ENCODE peak calls at places on chromosomes 3 and 15, in four cellular contexts. One of them, this sample, is unnamed.
A peak's percentile ranks its signal among the peaks of the same experiment; 100 is the strongest.

GRCh38 chr15:77603616-77604406 is 28.9 kb downstream of the LINGO1 start:
- DNase-seq in psoas muscle: no peak
- DNase-seq in tibial nerve: no peak
- DNase-seq in HFF-Myc: no peak
- DNase-seq in this sample: no peak

GRCh38 chr15:78811124-78811824 is at the start of gene ADAMTS7:
- DNase-seq in psoas muscle: peak; percentile 83
- DNase-seq in tibial nerve: peak; percentile 54
- DNase-seq in HFF-Myc: peak; percentile 10
- DNase-seq in this sample: peak; percentile 79

GRCh38 chr15:39582977-39583585 is 2.2 kb downstream of the THBS1 start:
- DNase-seq in psoas muscle: no peak
- DNase-seq in tibial nerve: no peak
- DNase-seq in HFF-Myc: peak; percentile 5
- DNase-seq in this sample: no peak

GRCh38 chr3:125960456-125961288 is 8.3 kb upstream of the ROPN1B start:
- DNase-seq in psoas muscle: no peak
- DNase-seq in tibial nerve: no peak
- DNase-seq in HFF-Myc: no peak
- DNase-seq in this sample: no peak

GRCh38 chr3:5197470-5198312 is 10.2 kb downstream of the EDEM1 start:
- DNase-seq in psoas muscle: no peak
- DNase-seq in tibial nerve: no peak
- DNase-seq in HFF-Myc: no peak
- DNase-seq in this sample: no peak

GRCh38 chr3:184316792-184317191 is 2.4 kb downstream of the EIF4G1 start:
- DNase-seq in psoas muscle: no peak
- DNase-seq in tibial nerve: no peak
- DNase-seq in HFF-Myc: no peak
- DNase-seq in this sample: no peak

GRCh38 chr3:20320489-20320888 is 134.5 kb upstream of the SGO1 start:
- DNase-seq in psoas muscle: no peak
- DNase-seq in tibial nerve: no peak
- DNase-seq in HFF-Myc: no peak
- DNase-seq in this sample: no peak

GRCh38 chr3:65596511-65597224 is 442.1 kb downstream of the MAGI1 start:
- DNase-seq in psoas muscle: no peak
- DNase-seq in tibial nerve: no peak
- DNase-seq in HFF-Myc: no peak
- DNase-seq in this sample: no peak

GRCh38 chr15:64134322-64134829 is 17.2 kb upstream of the SNX22 start:
- DNase-seq in psoas muscle: no peak
- DNase-seq in tibial nerve: no peak
- DNase-seq in HFF-Myc: no peak
- DNase-seq in this sample: no peak

GRCh38 chr15:52481915-52482314 is 46.8 kb downstream of the MYO5A start:
- DNase-seq in psoas muscle: no peak
- DNase-seq in tibial nerve: no peak
- DNase-seq in HFF-Myc: peak; percentile 69
- DNase-seq in this sample: no peak

GRCh38 chr15:100759698-100760356 is 119.8 kb upstream of the ALDH1A3 start:
- DNase-seq in psoas muscle: no peak
- DNase-seq in tibial nerve: no peak
- DNase-seq in HFF-Myc: peak; percentile 67
- DNase-seq in this sample: no peak

GRCh38 chr15:69881760-69882159 is 216.0 kb downstream of the TLE3 start:
- DNase-seq in psoas muscle: no peak
- DNase-seq in tibial nerve: no peak
- DNase-seq in HFF-Myc: no peak
- DNase-seq in this sample: no peak

GRCh38 chr3:172701056-172701455 is 9.8 kb downstream of the NCEH1 start:
- DNase-seq in psoas muscle: no peak
- DNase-seq in tibial nerve: no peak
- DNase-seq in HFF-Myc: no peak
- DNase-seq in this sample: no peak

GRCh38 chr15:67937153-67937761 is 97.4 kb upstream of the RNU6-1 start:
- DNase-seq in psoas muscle: no peak
- DNase-seq in tibial nerve: no peak
- DNase-seq in HFF-Myc: no peak
- DNase-seq in this sample: no peak

GRCh38 chr3:107928084-107928445 is 162.8 kb downstream of the CD47 start:
- DNase-seq in psoas muscle: no peak
- DNase-seq in tibial nerve: no peak
- DNase-seq in HFF-Myc: no peak
- DNase-seq in this sample: no peak

GRCh38 chr15:51135276-51135675 is 40.6 kb upstream of the TNFAIP8L3 start:
- DNase-seq in psoas muscle: no peak
- DNase-seq in tibial nerve: no peak
- DNase-seq in HFF-Myc: no peak
- DNase-seq in this sample: no peak

GRCh38 chr3:48952510-48953118 is 34.0 kb downstream of the ARIH2 start:
- DNase-seq in psoas muscle: no peak
- DNase-seq in tibial nerve: no peak
- DNase-seq in HFF-Myc: no peak
- DNase-seq in this sample: no peak
- TF ChIP-seq CTCF in psoas muscle: peak; percentile 42
- TF ChIP-seq CTCF in tibial nerve: no peak
- TF ChIP-seq CTCF in HFF-Myc: peak; percentile 25
- TF ChIP-seq CTCF in this sample: peak; percentile 33

DNA sequence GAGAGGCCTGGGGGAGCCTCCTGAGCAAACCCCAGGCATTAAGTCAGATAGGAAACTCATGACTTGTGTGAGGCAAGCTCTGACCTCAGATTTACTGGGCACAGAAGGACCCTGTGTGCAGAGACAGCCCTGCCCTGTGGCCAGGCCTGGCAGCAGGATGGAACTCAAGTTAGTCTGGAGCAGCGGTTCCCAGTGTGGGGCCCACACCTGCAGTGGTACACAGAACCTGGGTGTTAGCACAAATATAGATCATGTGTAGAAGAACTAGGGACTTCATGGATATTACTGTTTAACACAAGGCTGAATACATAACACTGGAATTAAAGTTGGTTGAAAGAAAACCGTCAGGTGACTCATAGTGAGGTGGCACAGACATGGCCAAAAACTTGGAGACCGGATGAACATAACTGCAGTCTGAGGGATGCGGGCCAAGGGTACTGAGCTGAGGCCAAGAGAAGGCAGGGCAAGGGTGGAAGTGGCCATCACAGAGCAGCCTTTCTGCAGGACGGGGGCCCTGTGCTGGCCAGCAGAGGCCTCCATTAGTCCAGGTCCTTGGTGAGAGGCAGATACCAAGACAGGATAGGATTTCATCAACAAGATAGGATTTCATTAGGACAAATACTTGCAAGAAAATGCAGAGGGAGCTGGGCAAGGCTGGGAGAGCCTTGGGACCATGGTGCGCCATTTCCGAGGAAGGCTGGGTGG is 40.9 kb downstream of the IRAK2 start:
- DNase-seq in psoas muscle: peak; percentile 76
- DNase-seq in tibial nerve: no peak
- DNase-seq in HFF-Myc: peak; percentile 74
- DNase-seq in this sample: no peak
- TF ChIP-seq CTCF in psoas muscle: no peak
- TF ChIP-seq CTCF in tibial nerve: no peak
- TF ChIP-seq CTCF in HFF-Myc: no peak
- TF ChIP-seq CTCF in this sample: no peak

GRCh38 chr15:73696641-73697001 is 12.4 kb downstream of the CD276 start:
- DNase-seq in psoas muscle: no peak
- DNase-seq in tibial nerve: no peak
- DNase-seq in HFF-Myc: no peak
- DNase-seq in this sample: no peak
- TF ChIP-seq CTCF in psoas muscle: no peak
- TF ChIP-seq CTCF in tibial nerve: no peak
- TF ChIP-seq CTCF in HFF-Myc: no peak
- TF ChIP-seq CTCF in this sample: no peak

DNA sequence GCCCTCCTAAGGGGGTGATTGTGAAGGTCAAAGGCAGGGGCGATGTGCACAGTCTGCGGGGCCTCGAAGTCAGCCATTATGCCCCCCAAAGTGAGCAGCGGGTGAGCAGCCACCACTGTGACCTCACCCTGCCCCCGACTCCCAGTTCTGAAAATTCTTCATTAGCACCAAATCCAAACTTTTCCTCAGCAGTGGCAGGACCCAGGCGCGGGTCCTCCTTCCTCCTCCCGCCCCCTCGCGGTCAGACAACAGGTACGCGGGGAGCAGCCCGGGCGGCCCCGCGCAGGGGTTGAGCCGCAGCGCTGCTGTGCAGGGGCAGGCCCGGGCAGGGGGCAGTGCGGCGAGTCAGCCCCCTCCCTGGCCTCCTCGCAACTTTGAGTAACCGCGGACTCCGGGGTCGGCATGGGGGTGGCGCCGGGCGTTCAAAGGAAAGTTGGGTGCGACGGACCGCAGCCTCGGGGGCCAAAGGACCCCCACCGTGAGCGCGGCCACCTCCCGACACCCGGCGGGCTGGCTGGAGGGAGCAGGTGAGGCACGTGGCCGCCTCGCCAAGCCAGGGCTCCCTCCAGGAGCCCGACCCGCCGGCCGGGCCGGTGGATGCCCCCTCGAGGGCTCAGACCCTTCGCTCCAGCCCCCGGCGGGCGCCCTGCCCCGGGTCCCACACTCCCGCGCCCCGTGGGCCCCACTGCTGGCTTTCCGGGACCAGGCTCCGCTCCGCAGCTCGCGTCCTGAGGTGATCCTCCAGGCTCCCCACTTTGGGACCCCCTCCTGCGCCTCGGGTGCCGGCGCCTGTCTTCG is 49.4 kb upstream of the CCDC174 start:
- DNase-seq in psoas muscle: no peak
- DNase-seq in tibial nerve: no peak
- DNase-seq in HFF-Myc: no peak
- DNase-seq in this sample: peak; percentile 41
- TF ChIP-seq CTCF in psoas muscle: no peak
- TF ChIP-seq CTCF in tibial nerve: no peak
- TF ChIP-seq CTCF in HFF-Myc: peak; percentile 35
- TF ChIP-seq CTCF in this sample: peak; percentile 20

DNA sequence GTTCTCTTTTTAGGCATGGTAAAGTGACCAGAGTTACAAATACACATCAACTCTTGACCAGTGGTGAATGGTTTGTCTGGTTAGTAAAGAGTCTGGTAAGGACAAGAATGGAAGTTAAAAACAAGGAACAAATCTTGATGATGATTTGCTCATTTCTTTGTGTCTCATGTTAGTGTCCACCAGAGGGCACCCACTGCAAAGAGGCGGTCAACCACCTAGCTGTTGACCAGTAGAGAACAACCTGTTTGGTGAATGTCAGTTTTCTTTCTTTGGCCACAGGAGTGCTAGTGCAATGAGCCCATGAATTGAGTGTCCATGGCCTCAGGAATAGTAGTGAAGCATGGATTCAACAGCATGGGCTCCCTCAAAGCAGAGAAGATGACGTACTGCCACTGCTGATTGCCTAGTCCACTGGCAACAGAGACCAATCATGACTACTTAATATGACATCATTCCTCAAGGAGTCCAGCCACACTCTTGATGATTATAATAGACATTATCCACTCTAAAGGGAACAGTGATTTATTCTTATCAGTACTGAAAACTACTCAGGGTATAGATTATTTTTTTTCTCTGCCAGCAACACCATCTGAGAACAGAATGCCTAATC is 10.7 kb upstream of the CNTN6 start:
- DNase-seq in psoas muscle: no peak
- DNase-seq in tibial nerve: no peak
- DNase-seq in HFF-Myc: no peak
- DNase-seq in this sample: no peak
- TF ChIP-seq CTCF in psoas muscle: peak; percentile 28
- TF ChIP-seq CTCF in tibial nerve: peak; percentile 58
- TF ChIP-seq CTCF in HFF-Myc: no peak
- TF ChIP-seq CTCF in this sample: peak; percentile 46

GRCh38 chr3:28345690-28346089 is 2.8 kb upstream of the ZCWPW2 start:
- DNase-seq in psoas muscle: no peak
- DNase-seq in tibial nerve: no peak
- DNase-seq in HFF-Myc: no peak
- DNase-seq in this sample: no peak

GRCh38 chr3:28348637-28349396 is at the start of the genes AZI2 and ZCWPW2:
- DNase-seq in psoas muscle: peak; percentile 97
- DNase-seq in tibial nerve: peak; percentile 92
- DNase-seq in HFF-Myc: peak; percentile 82
- DNase-seq in this sample: peak; percentile 17

GRCh38 chr3:28347374-28348285 is 891 bp upstream of the ZCWPW2 start:
- DNase-seq in psoas muscle: no peak
- DNase-seq in tibial nerve: no peak
- DNase-seq in HFF-Myc: no peak
- DNase-seq in this sample: no peak

GRCh38 chr3:28348286-28348636 is 260 bp upstream of the ZCWPW2 start:
- DNase-seq in psoas muscle: peak; percentile 95
- DNase-seq in tibial nerve: no peak
- DNase-seq in HFF-Myc: no peak
- DNase-seq in this sample: no peak

GRCh38 chr3:28349397-28350000 is 875 bp upstream of the AZI2 start:
- DNase-seq in psoas muscle: peak; percentile 43
- DNase-seq in tibial nerve: peak; percentile 12
- DNase-seq in HFF-Myc: no peak
- DNase-seq in this sample: no peak
- TF ChIP-seq CTCF in psoas muscle: no peak
- TF ChIP-seq CTCF in tibial nerve: peak; percentile 19
- TF ChIP-seq CTCF in HFF-Myc: no peak
- TF ChIP-seq CTCF in this sample: no peak

GRCh38 chr3:97821413-97821809 is 400 bp upstream of the CRYBG3 start:
- DNase-seq in psoas muscle: peak; percentile 49
- DNase-seq in tibial nerve: peak; percentile 12
- DNase-seq in HFF-Myc: no peak
- DNase-seq in this sample: no peak
- TF ChIP-seq CTCF in psoas muscle: no peak
- TF ChIP-seq CTCF in tibial nerve: no peak
- TF ChIP-seq CTCF in HFF-Myc: no peak
- TF ChIP-seq CTCF in this sample: no peak

DNA sequence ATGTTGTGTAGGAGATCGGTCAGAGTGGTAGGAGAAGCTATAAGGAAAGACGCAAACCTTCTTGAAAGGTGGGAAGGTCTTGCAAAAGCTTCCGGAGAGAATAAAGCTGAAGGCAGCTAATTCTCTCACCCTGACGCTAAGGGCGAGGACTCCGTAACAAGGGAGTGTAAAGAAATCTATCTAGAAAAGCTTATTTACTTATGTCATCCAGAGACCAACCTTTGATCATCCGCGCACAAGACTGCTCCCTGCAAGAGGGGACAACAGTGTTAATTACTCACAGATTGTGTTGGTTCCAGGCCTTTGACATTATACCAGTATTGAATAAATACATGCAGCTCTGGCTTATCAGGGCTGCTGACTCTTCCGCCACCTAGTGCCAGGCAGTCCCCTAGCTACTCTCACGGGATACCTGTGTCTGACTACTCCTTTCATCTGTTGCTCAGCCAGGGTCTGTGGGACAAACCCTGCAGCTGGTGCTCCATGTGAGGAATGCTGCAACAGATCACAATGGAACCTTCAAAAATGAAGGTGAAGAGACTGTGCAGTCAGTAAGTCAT is 211.7 kb downstream of the DTWD1 start:
- DNase-seq in psoas muscle: no peak
- DNase-seq in tibial nerve: no peak
- DNase-seq in HFF-Myc: no peak
- DNase-seq in this sample: no peak
- TF ChIP-seq CTCF in psoas muscle: no peak
- TF ChIP-seq CTCF in tibial nerve: no peak
- TF ChIP-seq CTCF in HFF-Myc: peak; percentile 28
- TF ChIP-seq CTCF in this sample: peak; percentile 38

This sample was measured in D721Med.